ENCODE peak calls at places on chromosomes 6 and 20, in four cellular contexts. Q is cardiac muscle cell, X is neural crest cell, E is fibroblast of lung. B is an unnamed sample.

GRCh38 chr6:11297376-11297729 is 64.9 kb upstream of the NEDD9 start:
- DNase-seq in X (no peak), Q (no peak), E (no peak), B (no peak)

GRCh38 chr20:3970016-3970415 is 45.3 kb downstream of the RNF24 start:
- DNase-seq in E (no peak), Q (no peak), X (no peak), B (no peak)

GRCh38 chr6:84768442-84769174 is 4.2 kb upstream of the TBX18 start:
- DNase-seq in E (no peak), Q (no peak), X (peak), B (peak)

GRCh38 chr6:1949533-1949932 is 295.9 kb downstream of the GMDS start:
- DNase-seq in E (peak), Q (no peak), X (no peak), B (no peak)

GRCh38 chr6:45595010-45595851 is 217.5 kb upstream of the SUPT3H start:
- DNase-seq in Q (no peak), X (no peak), E (no peak), B (no peak)

GRCh38 chr6:116764961-116765841 is at the start of gene FAM162B:
- DNase-seq in Q (peak), E (peak), X (peak), B (peak)

GRCh38 chr6:149683256-149683860 is 34.5 kb downstream of the LATS1 start:
- DNase-seq in X (no peak), Q (no peak), E (no peak), B (no peak)

GRCh38 chr6:17863971-17864754 is 123.3 kb downstream of the KIF13A start:
- DNase-seq in E (peak), Q (no peak), X (no peak), B (no peak)

GRCh38 chr20:11852801-11853200 is 64.9 kb upstream of the BTBD3 start:
- DNase-seq in E (peak), Q (no peak), X (no peak), B (no peak)

GRCh38 chr6:37481793-37482192 is 17.9 kb downstream of the CCDC167 start:
- DNase-seq in E (no peak), Q (no peak), X (no peak), B (no peak)

GRCh38 chr6:50610562-50610961 is 102.8 kb upstream of the TFAP2D start:
- DNase-seq in X (no peak), Q (no peak), E (peak), B (no peak)

GRCh38 chr6:105485456-105485855 is 82.6 kb upstream of the PREP start:
- DNase-seq in E (no peak), X (no peak), Q (no peak), B (no peak)

GRCh38 chr6:150373260-150373701 is 4.5 kb downstream of the IYD start:
- DNase-seq in X (no peak), Q (no peak), E (peak), B (no peak)

GRCh38 chr6:143806282-143807102 is 36.6 kb upstream of the LTV1 start:
- DNase-seq in X (no peak), E (peak), Q (no peak), B (no peak)

GRCh38 chr6:131924881-131925474 is 26.2 kb downstream of the CCN2 start:
- DNase-seq in E (peak), Q (peak), X (no peak), B (no peak)

GRCh38 chr20:34110025-34111013 is 1.7 kb downstream of the EIF2S2 start:
- DNase-seq in Q (no peak), E (peak), X (no peak), B (no peak)

GRCh38 chr20:11697055-11697454 is 220.6 kb upstream of the BTBD3 start:
- DNase-seq in E (no peak), Q (no peak), X (no peak), B (no peak)

GRCh38 chr20:17650816-17651760 is 31.0 kb downstream of the RRBP1 start:
- DNase-seq in Q (no peak), E (peak), X (no peak), B (no peak)

GRCh38 chr20:17648306-17648646 is 33.8 kb downstream of the RRBP1 start:
- DNase-seq in E (no peak), Q (peak), X (no peak), B (no peak)

GRCh38 chr20:17647391-17648305 is 34.4 kb downstream of the RRBP1 start:
- DNase-seq in Q (no peak), E (no peak), X (no peak), B (no peak)

GRCh38 chr20:17650301-17650761 is 31.7 kb downstream of the RRBP1 start:
- DNase-seq in E (no peak), X (no peak), Q (no peak), B (no peak)

DNA sequence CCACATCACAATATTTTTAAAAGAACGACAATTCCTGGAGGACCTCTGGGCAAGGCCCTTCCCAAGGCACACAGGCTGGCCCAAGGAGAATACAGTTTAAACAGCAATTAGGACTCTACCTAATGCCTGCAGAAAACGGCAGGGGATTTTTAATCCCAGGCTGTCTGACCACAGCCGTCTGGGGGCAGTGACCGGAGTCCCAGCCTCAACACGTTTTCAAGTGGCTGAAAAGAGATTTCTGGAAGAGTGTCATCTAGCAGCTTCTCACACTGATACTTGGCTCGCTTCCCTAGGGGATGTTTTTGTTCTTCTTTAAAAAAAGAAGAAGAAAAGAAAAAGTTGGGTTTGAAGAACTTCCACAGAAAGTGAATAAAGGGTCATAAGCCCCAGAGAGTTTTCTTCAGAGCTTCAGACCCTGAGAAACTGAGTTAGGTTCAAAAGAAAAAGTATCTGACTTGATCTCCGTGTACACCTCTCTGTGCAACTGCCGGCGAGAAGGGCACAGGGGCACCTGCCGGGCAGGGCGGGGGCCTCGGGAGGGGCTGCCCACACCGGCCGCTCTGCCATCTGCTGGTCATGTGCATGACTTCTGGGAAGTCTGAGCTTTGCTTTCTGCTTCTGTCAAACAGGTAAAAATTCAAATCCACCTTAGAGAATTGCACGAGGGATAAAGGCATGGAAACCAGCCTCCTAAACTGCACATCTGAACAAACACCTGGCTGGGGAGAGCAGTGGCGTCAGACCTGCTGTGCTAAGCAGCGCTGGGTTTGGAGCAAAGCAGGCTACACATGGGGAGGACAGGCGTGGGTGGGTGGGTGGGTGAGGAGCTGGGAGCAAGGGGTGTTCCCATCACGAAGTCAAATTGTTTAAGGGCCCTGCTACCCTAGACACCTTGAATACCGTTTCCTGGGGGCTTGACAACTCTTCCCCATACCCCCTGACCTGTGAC is 33.0 kb downstream of the RRBP1 start:
- DNase-seq in Q (peak), X (no peak), E (no peak), B (peak)
- TF ChIP-seq CTCF in Q (peak), X (peak), E (peak), B (no peak)

DNA sequence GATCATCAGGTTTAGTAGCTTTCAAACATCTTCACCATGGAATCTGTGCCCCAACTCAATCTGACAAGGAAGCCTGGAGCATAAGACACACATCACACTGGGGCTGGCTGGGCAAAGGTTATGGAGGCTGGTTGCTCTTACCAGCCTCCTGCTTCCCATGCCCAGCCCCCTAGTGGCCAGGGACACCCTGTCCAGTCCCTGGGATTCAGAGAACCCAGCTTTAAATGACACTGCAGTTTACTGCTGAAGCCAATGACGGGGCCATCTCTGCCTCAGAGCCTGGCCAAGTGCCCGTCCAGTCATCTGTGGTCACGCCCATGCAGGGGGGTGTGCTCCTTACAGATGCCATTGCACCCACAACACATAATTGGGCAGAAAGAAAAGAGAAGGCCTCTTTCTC is 272.9 kb downstream of the SMOC2 start:
- DNase-seq in Q (no peak), X (peak), E (no peak), B (peak)
- TF ChIP-seq CTCF in Q (peak), X (peak), E (no peak), B (no peak)

GRCh38 chr20:1185316-1185741 is 548 bp upstream of the TMEM74B start:
- DNase-seq in X (peak), Q (peak), E (no peak), B (peak)
- TF ChIP-seq CTCF in X (no peak), Q (no peak), E (no peak), B (no peak)

GRCh38 chr20:24780648-24781047 is 168.4 kb upstream of the CST7 start:
- DNase-seq in Q (no peak), E (no peak), X (no peak), B (no peak)
- TF ChIP-seq CTCF in Q (no peak), E (no peak), X (no peak), B (no peak)

GRCh38 chr6:125273251-125273650 is 28.5 kb downstream of the HDDC2 start:
- DNase-seq in E (no peak), X (no peak), Q (no peak), B (no peak)
- TF ChIP-seq CTCF in E (no peak), X (no peak), Q (no peak), B (no peak)

GRCh38 chr6:161918608-161919205 is 644.8 kb upstream of the AGPAT4 start:
- DNase-seq in Q (no peak), E (no peak), X (no peak), B (no peak)

GRCh38 chr6:161921602-161922400 is 647.9 kb upstream of the AGPAT4 start:
- DNase-seq in Q (no peak), X (no peak), E (peak), B (no peak)

GRCh38 chr6:161919711-161920110 is 645.9 kb upstream of the AGPAT4 start:
- DNase-seq in Q (peak), X (no peak), E (no peak), B (no peak)

GRCh38 chr6:161924516-161925116 is 650.8 kb upstream of the AGPAT4 start:
- DNase-seq in E (no peak), X (no peak), Q (no peak), B (no peak)

GRCh38 chr6:161922631-161923119 is 648.8 kb upstream of the AGPAT4 start:
- DNase-seq in E (peak), X (peak), Q (peak), B (peak)
- TF ChIP-seq CTCF in E (peak), X (peak), Q (peak), B (peak)

GRCh38 chr6:86937219-86938079 is at the start of gene HTR1E:
- DNase-seq in Q (peak), X (peak), E (peak), B (peak)

GRCh38 chr6:86938814-86939213 is 1.5 kb downstream of the HTR1E start:
- DNase-seq in E (no peak), Q (no peak), X (no peak), B (no peak)

GRCh38 chr6:86934365-86934764 is 3.0 kb upstream of the HTR1E start:
- DNase-seq in X (no peak), Q (no peak), E (no peak), B (no peak)

GRCh38 chr6:86936834-86937218 is 502 bp upstream of the HTR1E start:
- DNase-seq in E (no peak), Q (no peak), X (no peak), B (no peak)
- TF ChIP-seq CTCF in E (no peak), Q (no peak), X (no peak), B (peak)

GRCh38 chr6:119027465-119027864 is 51.0 kb downstream of the FAM184A start:
- DNase-seq in E (no peak), X (no peak), Q (no peak), B (no peak)
- TF ChIP-seq CTCF in E (no peak), X (no peak), Q (no peak), B (no peak)

GRCh38 chr6:44220913-44221290 is 2.5 kb upstream of the SLC29A1 start:
- DNase-seq in X (no peak), E (no peak), Q (no peak), B (no peak)

GRCh38 chr6:44221961-44222335 is 1.4 kb upstream of the SLC29A1 start:
- DNase-seq in E (no peak), X (no peak), Q (no peak), B (no peak)

GRCh38 chr6:44219053-44219814 is 2.5 kb downstream of the MYMX start:
- DNase-seq in Q (peak), X (peak), E (peak), B (peak)

GRCh38 chr6:44221291-44221960 is 2.0 kb upstream of the SLC29A1 start:
- DNase-seq in X (peak), E (peak), Q (peak), B (peak)

DNA sequence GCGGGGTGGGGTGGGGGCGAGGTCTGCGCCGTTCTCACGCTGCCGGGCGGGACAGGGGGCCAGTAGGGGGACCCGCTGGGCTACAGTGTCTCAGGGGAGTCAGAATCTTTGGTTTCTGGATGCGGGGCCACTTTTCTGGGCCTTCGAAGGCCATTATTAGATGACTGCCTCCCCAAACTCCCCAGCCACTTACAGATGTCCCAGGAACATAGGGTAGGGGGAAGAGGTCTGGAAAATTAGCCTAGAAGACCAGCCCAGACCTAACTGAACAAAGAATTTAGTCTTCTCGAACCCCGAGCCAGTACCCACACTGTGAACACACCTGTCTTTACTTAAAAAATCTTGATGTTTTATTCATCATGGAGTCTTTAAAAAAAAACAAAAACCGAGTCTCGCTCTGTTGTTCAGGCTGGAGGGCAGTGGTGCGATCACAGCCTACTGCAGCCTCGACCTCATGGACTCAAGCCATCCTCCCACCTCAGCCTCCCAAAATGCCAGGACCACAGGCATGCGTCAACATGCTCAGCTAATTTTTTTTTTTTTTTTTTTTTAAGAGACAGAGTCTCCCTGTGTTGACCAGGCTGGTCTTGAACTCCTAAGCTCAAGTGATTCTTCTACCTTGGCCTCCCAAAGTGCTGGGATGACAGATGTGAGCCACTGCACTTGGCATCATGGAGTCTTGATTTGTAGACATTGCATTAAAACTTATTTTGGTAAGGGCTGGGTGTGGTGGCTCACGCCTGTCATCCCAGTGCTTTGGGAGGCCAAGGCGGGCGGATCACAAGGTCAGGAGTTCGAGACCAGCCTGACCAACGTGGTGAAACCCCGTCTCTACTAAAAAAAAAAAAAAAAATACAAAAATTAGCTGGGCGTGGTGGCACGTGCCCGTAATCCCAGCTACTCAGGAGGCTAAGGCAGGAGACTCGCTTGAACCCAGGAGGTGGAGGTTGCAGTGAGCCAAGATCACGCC is 3.3 kb upstream of the SLC29A1 start:
- DNase-seq in X (no peak), E (no peak), Q (no peak), B (no peak)
- TF ChIP-seq CTCF in X (no peak), E (no peak), Q (no peak), B (no peak)

B was measured in endothelial cell.